ENCODE peak calls at places on chromosomes 4 and X, in eight cellular contexts. Q is effector CD4-positive, alpha-beta T cell; W is ovary; N is dorsolateral prefrontal cortex; O is T-helper 9 cell; Z is aorta; I is HFF-Myc; P is endothelial cell. T is an unnamed sample.

GRCh38 chrX:103687073-103687695 is 685 bp upstream of the MORF4L2 start:
- DNase-seq in Q (peak; percentile 81), W (peak; percentile 90), N (peak; percentile 88), O (peak; percentile 82), Z (peak; percentile 93), I (no peak), P (peak; percentile 72), T (peak; percentile 46)

GRCh38 chr4:76997454-76997853 is 47.9 kb downstream of the SEPTIN11 start:
- DNase-seq in Q (no peak), W (no peak), N (no peak), O (no peak), Z (no peak), I (no peak), P (no peak), T (no peak)

GRCh38 chrX:39477438-39478120 is 620.2 kb downstream of the BCOR start:
- DNase-seq in Q (no peak), W (no peak), N (no peak), O (no peak), Z (peak; percentile 59), I (no peak), P (peak; percentile 11), T (no peak)

GRCh38 chrX:118633530-118633929 is 93.9 kb upstream of the IL13RA1 start:
- DNase-seq in Q (no peak), W (no peak), N (no peak), O (no peak), Z (no peak), I (no peak), P (no peak), T (no peak)

GRCh38 chr4:34181891-34182290 is 2062.4 kb downstream of the ARAP2 start:
- DNase-seq in Q (no peak), W (no peak), N (no peak), O (no peak), Z (no peak), I (no peak), P (no peak), T (no peak)

GRCh38 chr4:4666187-4666586 is 124.3 kb upstream of the STX18 start:
- DNase-seq in Q (no peak), W (no peak), N (no peak), O (no peak), Z (no peak), I (no peak), P (no peak), T (no peak)

GRCh38 chrX:31333181-31333831 is 261.5 kb upstream of the FTHL17 start:
- DNase-seq in Q (no peak), W (no peak), N (no peak), O (no peak), Z (no peak), I (peak; percentile 15), P (no peak), T (peak; percentile 36)

GRCh38 chr4:123088521-123088920 is 166.1 kb upstream of the NUDT6 start:
- DNase-seq in Q (no peak), W (no peak), N (no peak), O (no peak), Z (no peak), I (no peak), P (no peak), T (no peak)

GRCh38 chr4:122700178-122700725 is 32.3 kb upstream of the BBS12 start:
- DNase-seq in Q (no peak), W (peak; percentile 89), N (no peak), O (no peak), Z (no peak), I (peak; percentile 32), P (no peak), T (peak; percentile 88)

GRCh38 chr4:77619408-77619807 is 13.8 kb downstream of the CXCL13 start:
- DNase-seq in Q (no peak), W (no peak), N (no peak), O (no peak), Z (no peak), I (no peak), P (no peak), T (no peak)